ENCODE peak calls at places on chromosomes 2 and 18, in seven cellular contexts. S, Q, T, O, J, V and W are unnamed samples.
A peak's percentile ranks its signal among the peaks of the same experiment; 100 is the strongest.

GRCh38 chr18:13532406-13533075 is 193.8 kb downstream of the FAM210A start:
- DNase-seq in T (no peak), Q (no peak), O (no peak), V (no peak), J (no peak), S (no peak), W (peak; percentile 34)

GRCh38 chr2:102092518-102092917 is 50.0 kb upstream of the IL1R1 start:
- DNase-seq in O (no peak), T (no peak), Q (no peak), J (no peak), S (no peak), V (no peak), W (no peak)

GRCh38 chr2:62495777-62496176 is 10.2 kb downstream of the TMEM17 start:
- DNase-seq in O (no peak), J (no peak), V (no peak), Q (no peak), T (no peak), S (no peak), W (no peak)

GRCh38 chr2:180516204-180516603 is 464.2 kb upstream of the UBE2E3 start:
- DNase-seq in S (no peak), J (no peak), Q (no peak), V (no peak), T (no peak), O (no peak), W (no peak)

GRCh38 chr2:119795309-119796303 is 35.9 kb downstream of the PTPN4 start:
- DNase-seq in S (no peak), V (no peak), T (no peak), J (no peak), Q (no peak), O (no peak), W (no peak)

GRCh38 chr2:8259106-8259840 is 422.6 kb upstream of the ID2 start:
- DNase-seq in Q (no peak), S (no peak), J (no peak), V (no peak), O (no peak), T (no peak), W (no peak)

GRCh38 chr2:20622731-20623130 is 28.2 kb downstream of the HS1BP3 start:
- DNase-seq in J (no peak), O (no peak), Q (no peak), V (peak; percentile 76), S (no peak), T (peak; percentile 71), W (no peak)

GRCh38 chr2:64675860-64676259 is 22.1 kb upstream of the SERTAD2 start:
- DNase-seq in O (no peak), S (peak; percentile 29), T (no peak), Q (no peak), J (no peak), V (no peak), W (no peak)

GRCh38 chr18:27057459-27058302 is 127.4 kb downstream of the CHST9 start:
- DNase-seq in O (no peak), S (no peak), J (no peak), V (no peak), Q (no peak), T (no peak), W (no peak)

GRCh38 chr2:74708883-74709282 is 54.8 kb downstream of the SEMA4F start:
- DNase-seq in S (no peak), O (no peak), Q (no peak), V (no peak), T (no peak), J (no peak), W (no peak)

GRCh38 chr18:28890796-28891195 is 713.9 kb upstream of the CDH2 start:
- DNase-seq in J (no peak), V (no peak), T (no peak), S (no peak), Q (no peak), O (no peak), W (no peak)

GRCh38 chr2:228180126-228181097 is 1.1 kb downstream of the SPHKAP start:
- DNase-seq in V (no peak), J (no peak), T (no peak), S (no peak), O (no peak), Q (no peak), W (peak; percentile 67)

GRCh38 chr18:34224423-34225217 is at the start of gene NOL4:
- DNase-seq in T (peak; percentile 67), O (peak; percentile 98), Q (no peak), J (peak; percentile 45), S (no peak), V (no peak), W (peak; percentile 85)

GRCh38 chr2:168348076-168348475 is 100.7 kb upstream of the STK39 start:
- DNase-seq in T (no peak), S (peak; percentile 26), J (peak; percentile 41), O (no peak), Q (no peak), V (no peak), W (no peak)

GRCh38 chr2:162092656-162093556 is 18.9 kb upstream of the DPP4 start:
- DNase-seq in J (no peak), T (peak; percentile 70), V (peak; percentile 82), S (no peak), O (no peak), Q (no peak), W (peak; percentile 41)

GRCh38 chr2:156818944-156819343 is 382.8 kb downstream of the GPD2 start:
- DNase-seq in V (no peak), O (no peak), S (no peak), J (no peak), Q (no peak), T (no peak), W (no peak)

GRCh38 chr2:178414266-178415247 is 36.4 kb downstream of the PRKRA start:
- DNase-seq in T (peak; percentile 95), V (peak; percentile 91), O (peak; percentile 66), Q (peak; percentile 85), J (peak; percentile 88), S (peak; percentile 76), W (no peak)

DNA sequence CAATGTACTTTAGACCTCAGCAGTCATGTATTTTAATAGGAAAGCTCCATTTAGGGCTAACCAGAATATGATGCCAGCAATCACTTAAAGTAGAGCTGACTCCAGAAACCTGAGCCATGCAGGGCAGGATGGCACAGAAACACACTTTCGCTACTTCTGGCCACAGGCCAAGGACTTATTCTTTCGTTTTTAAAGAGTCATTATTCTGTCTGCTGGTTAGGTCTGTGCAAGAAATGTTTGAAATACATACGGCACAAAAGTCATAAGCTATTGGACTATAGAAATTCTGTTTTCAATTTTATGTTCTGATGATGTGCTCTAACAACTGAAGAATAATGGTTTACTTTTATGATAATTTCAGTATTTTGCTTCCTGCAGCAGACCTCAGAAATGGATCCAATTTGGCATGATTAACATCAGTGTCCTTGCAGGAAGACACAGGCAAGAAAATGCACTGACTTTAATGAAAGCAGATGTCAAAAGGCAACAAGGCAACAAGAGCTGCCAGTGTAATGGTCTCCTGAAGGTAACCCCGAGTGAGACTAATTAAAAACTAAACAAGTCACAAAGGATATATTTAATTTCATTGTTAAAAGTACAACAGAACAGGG is 114.4 kb upstream of the CHRNA1 start:
- DNase-seq in T (no peak), S (no peak), O (no peak), Q (no peak), J (no peak), V (no peak), W (no peak)
- TF ChIP-seq EP300 in T (no peak), S (no peak), O (no peak), Q (no peak), J (no peak), V (no peak), W (no peak)

DNA sequence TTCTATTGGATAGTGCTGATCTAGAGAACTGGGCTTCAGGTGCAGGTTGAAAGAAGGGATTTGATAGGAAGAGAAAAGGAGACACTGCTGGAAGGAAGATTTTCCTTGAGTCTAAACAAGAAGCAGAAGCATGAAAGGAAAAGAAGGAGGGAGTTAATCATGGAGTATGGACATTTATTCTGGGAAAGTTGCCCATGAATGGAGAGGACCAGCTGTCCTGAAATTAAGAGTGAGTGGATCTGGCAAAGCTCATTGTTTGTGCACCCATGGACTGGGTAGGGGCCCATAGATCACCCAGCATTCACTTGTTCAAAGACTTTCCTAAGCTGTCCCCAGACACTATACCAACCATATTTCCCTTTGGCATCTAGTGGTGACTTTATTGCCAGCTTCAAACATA is 422.7 kb downstream of the FBXO15 start:
- DNase-seq in S (no peak), V (no peak), T (no peak), Q (no peak), J (no peak), O (no peak), W (no peak)
- TF ChIP-seq EP300 in S (no peak), V (no peak), T (no peak), Q (no peak), J (no peak), O (no peak), W (no peak)

GRCh38 chr2:112644155-112644932 is 1.4 kb upstream of the SLC20A1 start:
- DNase-seq in J (no peak), O (no peak), Q (no peak), T (no peak), S (no peak), V (peak; percentile 9), W (no peak)
- TF ChIP-seq EP300 in J (no peak), O (no peak), Q (no peak), T (no peak), S (no peak), V (no peak), W (no peak)

GRCh38 chr2:207825958-207826330 is 56.2 kb upstream of the FZD5 start:
- DNase-seq in J (no peak), S (no peak), T (peak; percentile 91), V (peak; percentile 40), Q (no peak), O (no peak), W (no peak)

GRCh38 chr2:207830778-207831549 is 61.3 kb upstream of the FZD5 start:
- DNase-seq in V (peak; percentile 6), Q (no peak), J (no peak), T (no peak), O (no peak), S (no peak), W (peak; percentile 36)

GRCh38 chr2:207825033-207825957 is 55.6 kb upstream of the FZD5 start:
- DNase-seq in J (peak; percentile 18), Q (no peak), S (no peak), V (peak; percentile 21), T (peak; percentile 82), O (no peak), W (no peak)

GRCh38 chr2:207831569-207832248 is 62.0 kb upstream of the FZD5 start:
- DNase-seq in T (no peak), J (no peak), O (no peak), V (peak; percentile 38), Q (no peak), S (no peak), W (no peak)

GRCh38 chr2:207828361-207829057 is 58.8 kb upstream of the FZD5 start:
- DNase-seq in V (no peak), S (no peak), J (peak; percentile 43), O (no peak), Q (no peak), T (no peak), W (no peak)
- TF ChIP-seq EP300 in V (no peak), S (no peak), J (no peak), O (no peak), Q (no peak), T (no peak), W (no peak)